ENCODE peak calls at places on chromosomes 6 and 20, in six cellular contexts. D, M, I, Q, N and G are unnamed samples.

GRCh38 chr6:157558049-157558448 is 177.1 kb downstream of the ZDHHC14 start:
- DNase-seq in M (no peak), N (no peak), I (no peak), Q (no peak), D (no peak), G (no peak)

GRCh38 chr20:45985573-45985972 is 13.6 kb upstream of the ZNF335 start:
- DNase-seq in M (no peak), Q (peak), N (peak), I (no peak), D (no peak), G (no peak)

GRCh38 chr20:48686238-48687096 is 141.3 kb downstream of the PREX1 start:
- DNase-seq in I (peak), D (no peak), N (peak), Q (no peak), M (peak), G (no peak)

GRCh38 chr20:51553897-51554504 is 11.5 kb upstream of the NFATC2 start:
- DNase-seq in I (peak), Q (no peak), M (no peak), D (no peak), N (peak), G (no peak)

GRCh38 chr20:52598306-52598705 is 373.9 kb upstream of the TSHZ2 start:
- DNase-seq in I (no peak), N (no peak), D (no peak), Q (no peak), M (no peak), G (no peak)

GRCh38 chr20:3727333-3728035 is 5.0 kb upstream of the HSPA12B start:
- DNase-seq in M (peak), I (peak), N (peak), Q (no peak), D (no peak), G (peak)

GRCh38 chr6:4970739-4971395 is 33.0 kb downstream of the RPP40 start:
- DNase-seq in M (no peak), D (no peak), N (no peak), Q (no peak), I (no peak), G (no peak)

GRCh38 chr6:57432162-57432561 is 114.7 kb downstream of the PRIM2 start:
- DNase-seq in N (peak), D (no peak), Q (peak), M (no peak), I (peak), G (no peak)

GRCh38 chr20:44085616-44086434 is 101.2 kb downstream of the JPH2 start:
- DNase-seq in Q (no peak), M (no peak), D (no peak), I (no peak), N (no peak), G (no peak)

GRCh38 chr6:47188588-47189021 is 121.1 kb downstream of the TNFRSF21 start:
- DNase-seq in D (no peak), M (peak), I (peak), Q (peak), N (peak), G (peak)

GRCh38 chr20:43979576-43979975 is 64.9 kb downstream of the TOX2 start:
- DNase-seq in N (no peak), Q (no peak), D (peak), M (no peak), I (no peak), G (no peak)

GRCh38 chr6:121434037-121434770 is 1.2 kb upstream of the GJA1 start:
- DNase-seq in N (peak), Q (no peak), D (no peak), M (no peak), I (no peak), G (no peak)

GRCh38 chr6:151442359-151442758 is 9.6 kb downstream of the RMND1 start:
- DNase-seq in Q (no peak), D (no peak), I (no peak), N (no peak), M (no peak), G (no peak)

GRCh38 chr20:41242807-41243206 is 74.7 kb downstream of the ZHX3 start:
- DNase-seq in D (peak), M (no peak), N (no peak), Q (no peak), I (no peak), G (no peak)
- H3K27ac ChIP-seq in D (no peak), M (no peak), N (no peak), Q (no peak), I (no peak), G (no peak)

DNA sequence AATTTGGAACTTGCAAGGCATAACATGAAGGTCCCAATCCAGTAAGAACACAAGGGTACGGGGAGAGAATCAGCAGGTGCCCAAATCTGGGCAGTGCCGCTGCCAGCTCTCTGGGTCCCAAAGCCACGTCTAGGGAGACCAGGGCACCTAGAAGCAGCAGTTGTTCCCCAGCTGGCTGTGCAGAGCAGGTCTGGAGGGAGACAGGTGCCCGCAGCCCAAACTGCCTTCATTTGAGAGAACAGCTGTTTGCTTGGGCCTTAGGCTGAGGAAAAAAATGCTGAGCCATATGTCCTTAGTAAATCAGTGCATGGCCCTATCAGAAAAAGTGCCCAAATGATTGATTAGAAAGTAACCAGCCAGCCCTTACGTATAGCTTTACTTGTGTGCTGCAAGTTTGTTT is 9.1 kb upstream of the PRELID3B start:
- DNase-seq in M (no peak), I (no peak), Q (no peak), D (no peak), N (no peak), G (no peak)
- H3K4me2 ChIP-seq in M (no peak), I (no peak), Q (no peak), D (no peak), N (no peak), G (no peak)

GRCh38 chr6:153018355-153018754 is 15.8 kb upstream of the MTRF1L start:
- DNase-seq in I (no peak), D (no peak), Q (no peak), M (no peak), N (no peak), G (no peak)

GRCh38 chr6:153013438-153013837 is 10.9 kb upstream of the MTRF1L start:
- DNase-seq in D (no peak), N (peak), I (no peak), Q (no peak), M (no peak), G (no peak)

GRCh38 chr6:153015094-153015645 is 12.7 kb upstream of the MTRF1L start:
- DNase-seq in D (no peak), M (no peak), Q (no peak), I (no peak), N (no peak), G (no peak)

GRCh38 chr6:153016846-153017245 is 14.3 kb upstream of the MTRF1L start:
- DNase-seq in I (no peak), D (no peak), N (no peak), M (no peak), Q (no peak), G (no peak)

DNA sequence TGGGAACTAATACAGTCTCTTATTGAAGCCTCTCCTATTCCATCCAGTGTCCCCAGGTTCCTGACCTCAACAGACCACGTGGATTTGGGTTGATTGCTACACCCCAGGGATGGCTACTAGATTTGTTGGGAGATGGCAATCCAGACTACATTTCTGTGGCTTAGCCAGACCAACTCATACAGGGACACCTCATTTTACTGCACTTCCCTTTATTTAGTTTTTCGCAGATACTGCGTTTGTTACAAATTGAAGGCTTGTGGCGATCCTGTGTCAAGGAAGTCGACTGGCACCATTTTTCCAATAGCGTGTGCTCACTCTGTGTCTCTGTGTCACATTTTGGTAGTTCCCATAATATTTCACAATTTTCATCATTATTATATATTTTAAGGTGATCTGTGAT is 10.3 kb upstream of the MTRF1L start:
- DNase-seq in M (no peak), N (no peak), I (no peak), Q (no peak), D (no peak), G (no peak)
- H3K4me3 ChIP-seq in M (no peak), N (no peak), I (no peak), Q (no peak), D (no peak), G (no peak)

GRCh38 chr6:87473419-87473903 is 687 bp downstream of the SLC35A1 start:
- DNase-seq in M (peak), Q (peak), D (peak), I (peak), N (peak), G (peak)
- H3K27ac ChIP-seq in M (no peak), Q (peak), D (no peak), I (peak), N (peak), G (peak)

GRCh38 chr6:99346595-99346994 is 2.9 kb downstream of the FAXC start:
- DNase-seq in D (no peak), I (no peak), M (no peak), Q (no peak), N (no peak), G (no peak)

GRCh38 chr6:99347804-99348203 is 1.7 kb downstream of the FAXC start:
- DNase-seq in D (no peak), M (no peak), N (no peak), Q (no peak), I (no peak), G (no peak)

GRCh38 chr6:99349620-99350141 is at the start of gene FAXC:
- DNase-seq in D (no peak), I (peak), N (peak), Q (peak), M (peak), G (peak)

GRCh38 chr6:99348823-99349619 is 453 bp downstream of the FAXC start:
- DNase-seq in D (no peak), I (no peak), N (no peak), Q (no peak), M (peak), G (no peak)

GRCh38 chr6:99348220-99348822 is 1.2 kb downstream of the FAXC start:
- DNase-seq in N (no peak), I (no peak), M (no peak), Q (no peak), D (no peak), G (no peak)
- H3K4me2 ChIP-seq in N (no peak), I (no peak), M (peak), Q (no peak), D (no peak), G (peak)